ENCODE peak calls at places on chromosomes 3 and 15, in seven cellular contexts. Q is A673, V is ovary, C is breast epithelium, M is cardiac muscle cell, Y is prostate gland, A is left lung. U is an unnamed sample. For H3K36me3, the result is how much of the 10 kb centered on the place peaks cover.

GRCh38 chr15:72153269-72153668 is 35.1 kb downstream of the SENP8 start:
- DNase-seq in Q (no peak), V (no peak), C (no peak), M (no peak), Y (peak), A (no peak), U (no peak)

GRCh38 chr15:39582977-39583585 is 2.2 kb downstream of the THBS1 start:
- DNase-seq in Q (no peak), V (no peak), C (no peak), M (peak), Y (no peak), A (no peak), U (no peak)

GRCh38 chr3:133574260-133574881 is 885 bp downstream of the CDV3 start:
- DNase-seq in Q (peak), V (peak), C (peak), M (peak), Y (peak), A (peak), U (peak)

GRCh38 chr3:187296058-187296457 is 4.5 kb upstream of the MASP1 start:
- DNase-seq in Q (no peak), V (no peak), C (no peak), M (no peak), Y (no peak), A (no peak), U (no peak)

GRCh38 chr15:74451861-74452835 is 8.8 kb downstream of the UBL7 start:
- DNase-seq in Q (no peak), V (no peak), C (no peak), M (no peak), Y (no peak), A (no peak), U (no peak)

GRCh38 chr3:185807455-185808068 is 17.3 kb downstream of the IGF2BP2 start:
- DNase-seq in Q (peak), V (no peak), C (no peak), M (peak), Y (no peak), A (no peak), U (peak)

GRCh38 chr15:44137750-44138149 is 57.3 kb downstream of the FRMD5 start:
- DNase-seq in Q (peak), V (no peak), C (no peak), M (peak), Y (no peak), A (no peak), U (peak)

GRCh38 chr3:56889131-56889530 is 87.4 kb upstream of the ARHGEF3 start:
- DNase-seq in Q (no peak), V (peak), C (peak), M (no peak), Y (peak), A (no peak), U (no peak)

GRCh38 chr3:204102-204501 is 7.5 kb downstream of the CHL1 start:
- DNase-seq in Q (no peak), V (no peak), C (no peak), M (no peak), Y (no peak), A (no peak), U (no peak)
- TF ChIP-seq CTCF in Q (no peak), V (no peak), C (no peak), M (no peak), Y (no peak), A (no peak), U (no peak)

DNA sequence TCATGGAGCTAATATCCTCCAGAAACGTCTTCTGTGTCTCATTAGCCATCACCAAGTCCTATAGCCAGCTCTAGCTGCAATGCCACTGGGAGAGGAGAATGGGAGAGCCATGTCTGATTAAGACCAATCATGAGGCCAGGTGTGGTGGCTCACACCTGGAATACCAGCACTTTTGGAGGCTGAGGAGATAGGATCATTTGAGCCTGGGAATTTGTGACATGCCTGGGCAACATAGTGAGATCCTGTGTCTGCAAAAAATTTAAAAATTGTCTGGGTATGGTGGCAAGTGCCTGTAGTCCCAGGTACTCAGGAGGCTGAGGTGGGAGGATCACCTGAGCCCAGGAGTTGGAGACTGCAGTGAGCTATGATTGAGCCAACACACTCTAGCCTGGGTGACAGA is 13.1 kb downstream of the MGLL start:
- DNase-seq in Q (no peak), V (no peak), C (no peak), M (no peak), Y (no peak), A (no peak), U (no peak)
- H3K36me3 ChIP-seq in Q (under half), V (under half), C (under half), M (under half), Y (under half), A (half or more), U (under half)

DNA sequence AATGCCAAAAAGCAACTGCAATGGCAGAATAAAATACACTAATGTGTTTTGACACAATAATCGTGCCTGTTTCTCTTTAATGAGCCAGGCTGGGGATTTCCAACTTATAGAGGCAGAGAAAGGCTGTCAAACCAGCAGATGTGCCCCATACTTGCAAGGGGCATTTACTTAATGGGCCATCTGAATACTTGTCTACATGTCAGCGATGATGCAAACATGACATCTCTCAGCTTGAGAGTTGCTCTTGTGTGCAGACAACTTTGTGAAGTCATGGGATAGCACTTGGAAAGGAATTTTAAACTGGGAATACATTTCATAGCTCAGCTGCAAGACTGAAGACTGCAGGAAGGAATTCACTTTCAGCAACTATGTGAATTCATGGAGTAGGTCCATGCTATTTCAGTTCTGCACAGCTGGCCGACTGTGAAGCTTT is 127.4 kb upstream of the ADAMTS9 start:
- DNase-seq in Q (peak), V (no peak), C (no peak), M (peak), Y (no peak), A (no peak), U (peak)
- H3K27ac ChIP-seq in Q (peak), V (no peak), C (no peak), M (peak), Y (no peak), A (no peak), U (no peak)

DNA sequence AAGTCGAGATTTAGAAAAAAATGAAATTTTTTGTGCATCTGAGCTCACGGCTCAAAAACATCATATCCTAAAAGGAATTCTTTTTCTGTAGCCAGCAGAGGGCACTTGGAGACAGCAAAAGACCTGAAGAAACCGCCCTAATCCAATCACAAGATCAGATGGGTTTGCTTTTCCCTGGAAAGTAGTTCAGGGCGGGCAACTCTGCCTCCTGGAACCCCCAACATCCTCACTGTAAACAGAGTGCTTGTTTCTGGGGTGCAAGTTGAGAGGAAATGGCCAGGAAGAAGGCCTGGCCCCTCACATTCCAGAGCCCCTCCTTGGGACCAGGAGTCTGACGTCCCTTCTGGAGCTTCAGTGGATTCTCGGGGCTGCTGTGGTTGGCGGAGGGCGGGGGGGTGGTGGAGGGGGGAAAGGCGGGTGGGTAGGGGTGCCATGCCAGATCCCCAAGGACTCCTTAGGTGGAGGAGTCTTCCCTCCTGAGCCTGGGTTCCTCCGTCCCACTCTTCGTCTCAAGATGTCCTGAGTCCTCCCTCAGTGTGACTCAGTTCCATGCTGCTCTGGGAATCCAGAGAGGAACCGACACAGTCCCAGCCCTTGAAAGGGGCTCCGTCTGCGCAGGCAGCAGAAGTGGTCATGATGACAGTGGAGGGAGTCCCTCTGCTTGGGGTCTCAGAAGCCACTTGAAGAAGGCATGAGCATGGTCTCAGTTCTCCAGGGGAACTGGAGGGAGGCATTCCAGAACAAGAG is 35.9 kb downstream of the CCK start:
- DNase-seq in Q (peak), V (no peak), C (no peak), M (peak), Y (peak), A (no peak), U (peak)
- TF ChIP-seq CTCF in Q (peak), V (no peak), C (no peak), M (peak), Y (peak), A (peak), U (peak)

DNA sequence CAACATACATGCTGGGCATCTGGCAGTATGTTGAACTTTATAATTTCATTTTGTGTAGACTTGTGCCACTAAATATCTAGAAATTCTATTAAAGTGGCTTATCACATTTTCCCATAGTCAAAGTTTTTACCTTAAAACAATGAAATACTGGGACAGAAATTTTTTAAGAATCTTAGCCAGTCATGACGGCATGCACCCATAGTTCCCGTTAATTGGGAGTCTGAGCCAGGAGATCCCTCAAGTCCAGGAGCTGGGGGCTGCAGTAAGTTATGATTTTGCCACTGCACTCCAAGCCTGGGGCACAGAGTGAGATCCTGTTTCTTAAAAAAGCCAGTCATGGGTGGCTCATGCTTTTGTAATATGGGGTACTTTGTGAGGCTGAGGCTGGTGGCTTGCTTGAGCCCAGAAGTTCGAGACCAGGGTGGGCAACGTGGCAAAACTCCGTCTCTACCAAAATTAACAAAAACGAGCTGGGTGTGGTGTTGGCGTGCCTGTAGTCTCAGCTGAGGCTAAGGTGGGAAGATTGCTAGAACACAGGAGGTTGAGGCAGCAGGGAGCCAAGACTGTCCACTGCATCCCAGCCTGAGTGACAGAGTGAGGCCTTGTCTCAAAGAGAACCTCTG is 3.1 kb downstream of the RPSA start:
- DNase-seq in Q (no peak), V (no peak), C (no peak), M (no peak), Y (no peak), A (no peak), U (no peak)
- H3K36me3 ChIP-seq in Q (half or more), V (under half), C (under half), M (half or more), Y (under half), A (half or more), U (half or more)

GRCh38 chr3:50580683-50581458 is 11.5 kb downstream of the HEMK1 start:
- DNase-seq in Q (no peak), V (peak), C (no peak), M (no peak), Y (no peak), A (no peak), U (no peak)
- H3K27ac ChIP-seq in Q (no peak), V (no peak), C (no peak), M (no peak), Y (no peak), A (no peak), U (no peak)

DNA sequence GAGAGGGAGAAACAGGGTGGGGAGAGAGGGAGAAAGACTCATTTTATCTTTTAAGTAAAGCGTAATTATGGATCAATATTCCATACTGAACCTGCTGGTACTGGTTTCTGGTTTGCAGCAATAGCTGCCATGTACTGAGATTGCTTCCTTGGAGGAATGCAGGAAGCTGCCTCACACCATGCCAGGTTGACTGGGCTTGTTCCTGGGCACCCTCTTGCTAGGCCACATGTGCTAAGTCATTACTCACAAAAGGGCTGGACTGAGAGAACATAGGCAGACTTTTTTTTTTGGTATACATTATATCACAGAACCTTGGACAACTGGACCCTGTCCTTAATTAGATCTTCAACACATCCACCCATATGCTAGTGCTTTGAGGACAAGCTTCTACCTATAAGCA is 193.4 kb downstream of the ZNF621 start:
- DNase-seq in Q (no peak), V (no peak), C (peak), M (no peak), Y (no peak), A (no peak), U (no peak)
- TF ChIP-seq CTCF in Q (no peak), V (no peak), C (no peak), M (no peak), Y (no peak), A (no peak), U (no peak)

U was measured in brain microvascular endothelial cell.